ENCODE peak calls at places on chromosomes 12 and 14, in six cellular contexts. One of them, this sample, is unnamed.

GRCh38 chr12:40238221-40238902 is 13.6 kb downstream of the LRRK2 start:
- DNase-seq in CD4-positive, alpha-beta memory T cell: no peak
- DNase-seq in RWPE1: no peak
- DNase-seq in stimulated activated CD4-positive, alpha-beta T cell treated with anti-CD3 and anti-CD28 coated beads, TNF-alpha, amount 100 ng/mL, for 1 hour: no peak
- DNase-seq in germinal center: no peak
- DNase-seq in activated T-cell treated with anti-CD3 and anti-CD28 coated beads, Interleukin-2, amount 50 U/mL, for 48 hours: no peak
- DNase-seq in this sample: no peak

GRCh38 chr12:132723015-132723763 is 12.5 kb downstream of the PGAM5 start:
- DNase-seq in stimulated activated CD4-positive, alpha-beta T cell treated with anti-CD3 and anti-CD28 coated beads, TNF-alpha, amount 100 ng/mL, for 1 hour: no peak
- DNase-seq in CD4-positive, alpha-beta memory T cell: no peak
- DNase-seq in RWPE1: no peak
- DNase-seq in germinal center: no peak
- DNase-seq in activated T-cell treated with anti-CD3 and anti-CD28 coated beads, Interleukin-2, amount 50 U/mL, for 48 hours: no peak
- DNase-seq in this sample: no peak

GRCh38 chr12:71786840-71787239 is 32.2 kb downstream of the RAB21 start:
- DNase-seq in CD4-positive, alpha-beta memory T cell: no peak
- DNase-seq in RWPE1: no peak
- DNase-seq in activated T-cell treated with anti-CD3 and anti-CD28 coated beads, Interleukin-2, amount 50 U/mL, for 48 hours: no peak
- DNase-seq in germinal center: no peak
- DNase-seq in stimulated activated CD4-positive, alpha-beta T cell treated with anti-CD3 and anti-CD28 coated beads, TNF-alpha, amount 100 ng/mL, for 1 hour: no peak
- DNase-seq in this sample: no peak

GRCh38 chr12:46933947-46934346 is 108.2 kb upstream of the SLC38A4 start:
- DNase-seq in activated T-cell treated with anti-CD3 and anti-CD28 coated beads, Interleukin-2, amount 50 U/mL, for 48 hours: no peak
- DNase-seq in RWPE1: peak; percentile 43
- DNase-seq in germinal center: no peak
- DNase-seq in stimulated activated CD4-positive, alpha-beta T cell treated with anti-CD3 and anti-CD28 coated beads, TNF-alpha, amount 100 ng/mL, for 1 hour: no peak
- DNase-seq in CD4-positive, alpha-beta memory T cell: peak; percentile 7
- DNase-seq in this sample: no peak

GRCh38 chr14:100880271-100881101 is 23.0 kb downstream of the RTL1 start:
- DNase-seq in CD4-positive, alpha-beta memory T cell: no peak
- DNase-seq in stimulated activated CD4-positive, alpha-beta T cell treated with anti-CD3 and anti-CD28 coated beads, TNF-alpha, amount 100 ng/mL, for 1 hour: no peak
- DNase-seq in RWPE1: no peak
- DNase-seq in germinal center: no peak
- DNase-seq in activated T-cell treated with anti-CD3 and anti-CD28 coated beads, Interleukin-2, amount 50 U/mL, for 48 hours: no peak
- DNase-seq in this sample: no peak

GRCh38 chr12:96233941-96234461 is 39.8 kb downstream of the ELK3 start:
- DNase-seq in RWPE1: peak; percentile 29
- DNase-seq in CD4-positive, alpha-beta memory T cell: no peak
- DNase-seq in stimulated activated CD4-positive, alpha-beta T cell treated with anti-CD3 and anti-CD28 coated beads, TNF-alpha, amount 100 ng/mL, for 1 hour: no peak
- DNase-seq in activated T-cell treated with anti-CD3 and anti-CD28 coated beads, Interleukin-2, amount 50 U/mL, for 48 hours: no peak
- DNase-seq in germinal center: no peak
- DNase-seq in this sample: no peak

GRCh38 chr12:102043928-102044327 is 17.9 kb downstream of the WASHC3 start:
- DNase-seq in stimulated activated CD4-positive, alpha-beta T cell treated with anti-CD3 and anti-CD28 coated beads, TNF-alpha, amount 100 ng/mL, for 1 hour: no peak
- DNase-seq in activated T-cell treated with anti-CD3 and anti-CD28 coated beads, Interleukin-2, amount 50 U/mL, for 48 hours: no peak
- DNase-seq in germinal center: no peak
- DNase-seq in CD4-positive, alpha-beta memory T cell: peak; percentile 41
- DNase-seq in RWPE1: no peak
- DNase-seq in this sample: no peak

GRCh38 chr14:75249251-75249957 is 29.2 kb upstream of the FOS start:
- DNase-seq in germinal center: peak; percentile 79
- DNase-seq in stimulated activated CD4-positive, alpha-beta T cell treated with anti-CD3 and anti-CD28 coated beads, TNF-alpha, amount 100 ng/mL, for 1 hour: peak; percentile 64
- DNase-seq in CD4-positive, alpha-beta memory T cell: peak; percentile 96
- DNase-seq in RWPE1: no peak
- DNase-seq in activated T-cell treated with anti-CD3 and anti-CD28 coated beads, Interleukin-2, amount 50 U/mL, for 48 hours: peak; percentile 84
- DNase-seq in this sample: peak; percentile 75

GRCh38 chr12:73659802-73660201 is 877.8 kb upstream of the ATXN7L3B start:
- DNase-seq in activated T-cell treated with anti-CD3 and anti-CD28 coated beads, Interleukin-2, amount 50 U/mL, for 48 hours: no peak
- DNase-seq in RWPE1: no peak
- DNase-seq in CD4-positive, alpha-beta memory T cell: no peak
- DNase-seq in stimulated activated CD4-positive, alpha-beta T cell treated with anti-CD3 and anti-CD28 coated beads, TNF-alpha, amount 100 ng/mL, for 1 hour: no peak
- DNase-seq in germinal center: no peak
- DNase-seq in this sample: no peak

GRCh38 chr14:68306934-68307758 is 485.7 kb downstream of the ZFP36L1 start:
- DNase-seq in germinal center: no peak
- DNase-seq in CD4-positive, alpha-beta memory T cell: no peak
- DNase-seq in RWPE1: no peak
- DNase-seq in stimulated activated CD4-positive, alpha-beta T cell treated with anti-CD3 and anti-CD28 coated beads, TNF-alpha, amount 100 ng/mL, for 1 hour: no peak
- DNase-seq in activated T-cell treated with anti-CD3 and anti-CD28 coated beads, Interleukin-2, amount 50 U/mL, for 48 hours: no peak
- DNase-seq in this sample: no peak

GRCh38 chr12:67208326-67209067 is 60.7 kb upstream of the CAND1 start:
- DNase-seq in activated T-cell treated with anti-CD3 and anti-CD28 coated beads, Interleukin-2, amount 50 U/mL, for 48 hours: no peak
- DNase-seq in stimulated activated CD4-positive, alpha-beta T cell treated with anti-CD3 and anti-CD28 coated beads, TNF-alpha, amount 100 ng/mL, for 1 hour: no peak
- DNase-seq in germinal center: no peak
- DNase-seq in CD4-positive, alpha-beta memory T cell: no peak
- DNase-seq in RWPE1: no peak
- DNase-seq in this sample: no peak

GRCh38 chr12:39875721-39876120 is 230.2 kb downstream of the SLC2A13 start:
- DNase-seq in CD4-positive, alpha-beta memory T cell: no peak
- DNase-seq in RWPE1: no peak
- DNase-seq in germinal center: no peak
- DNase-seq in activated T-cell treated with anti-CD3 and anti-CD28 coated beads, Interleukin-2, amount 50 U/mL, for 48 hours: no peak
- DNase-seq in stimulated activated CD4-positive, alpha-beta T cell treated with anti-CD3 and anti-CD28 coated beads, TNF-alpha, amount 100 ng/mL, for 1 hour: no peak
- DNase-seq in this sample: no peak